ENCODE peak calls at places on chromosomes 2 and 18, in nine cellular contexts. B is Peyer's patch; P is uterus; Z is neural progenitor cell; M is heart left ventricle; D is psoas muscle; K is bronchial epithelial cell; T is CD8-positive, alpha-beta T cell; O is spleen. C is an unnamed sample.

GRCh38 chr2:223027442-223027841 is 24.5 kb upstream of the KCNE4 start:
- DNase-seq in P (no peak), D (no peak), K (peak), T (no peak), B (no peak), Z (no peak), O (no peak), M (no peak), C (no peak)

GRCh38 chr2:230885467-230886130 is 20.9 kb downstream of the ITM2C start:
- DNase-seq in O (peak), D (no peak), P (no peak), K (no peak), M (no peak), Z (peak), B (no peak), T (no peak), C (no peak)

GRCh38 chr2:105877945-105878344 is 133.2 kb downstream of the NCK2 start:
- DNase-seq in P (no peak), Z (no peak), T (no peak), K (no peak), M (no peak), D (no peak), B (no peak), O (no peak), C (no peak)

GRCh38 chr2:173657996-173658717 is 303.5 kb downstream of the CDCA7 start:
- DNase-seq in P (peak), M (no peak), T (no peak), Z (no peak), O (no peak), D (no peak), B (no peak), K (peak), C (no peak)

GRCh38 chr2:202609381-202610145 is 25.2 kb upstream of the FAM117B start:
- DNase-seq in P (no peak), K (peak), Z (no peak), D (no peak), B (no peak), O (no peak), M (no peak), T (no peak), C (peak)

GRCh38 chr2:44118257-44118656 is 50.4 kb upstream of the PPM1B start:
- DNase-seq in K (no peak), M (no peak), B (no peak), O (no peak), P (no peak), Z (no peak), T (no peak), D (no peak), C (no peak)

GRCh38 chr2:233746475-233747282 is 13.4 kb upstream of the UGT1A1 start:
- DNase-seq in Z (no peak), K (no peak), T (no peak), O (no peak), P (no peak), M (no peak), B (no peak), D (no peak), C (no peak)

GRCh38 chr2:196607073-196607472 is 32.4 kb upstream of the CCDC150 start:
- DNase-seq in B (no peak), T (no peak), P (no peak), O (no peak), M (no peak), D (no peak), K (no peak), Z (no peak), C (no peak)

GRCh38 chr18:43422483-43422882 is 145.2 kb upstream of the SYT4 start:
- DNase-seq in D (no peak), T (no peak), P (no peak), Z (peak), M (no peak), B (no peak), O (no peak), K (peak), C (no peak)

DNA sequence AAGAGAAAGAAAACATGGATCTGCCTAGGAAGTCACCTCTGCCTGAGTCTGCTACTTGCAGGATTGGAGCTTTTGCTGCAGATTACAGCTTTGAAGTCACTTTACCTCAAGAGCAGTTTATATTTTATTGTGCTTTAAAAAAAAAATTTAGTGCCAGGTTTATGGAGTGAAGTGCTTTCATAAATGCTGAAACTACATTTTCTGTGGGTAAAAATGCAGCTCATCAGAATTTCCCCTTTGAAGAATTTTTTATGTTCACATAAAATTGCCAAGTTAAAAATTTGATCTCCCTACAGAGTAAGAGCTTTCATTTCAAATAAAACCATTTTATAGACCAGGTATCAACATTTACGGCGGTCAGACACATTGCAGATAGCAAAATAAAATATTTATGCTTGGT is 25.2 kb downstream of the BCL2L11 start:
- DNase-seq in B (no peak), P (no peak), D (no peak), T (no peak), M (no peak), O (no peak), K (no peak), Z (no peak), C (no peak)
- TF ChIP-seq CTCF in B (no peak), P (no peak), D (no peak), T (no peak), M (no peak), O (no peak), K (no peak), Z (no peak), C (no peak)

GRCh38 chr2:119681868-119682220 is 2.8 kb downstream of the TMEM177 start:
- DNase-seq in D (no peak), O (no peak), K (no peak), Z (no peak), P (no peak), M (no peak), T (no peak), B (no peak), C (no peak)

GRCh38 chr2:119683074-119683716 is 4.2 kb downstream of the TMEM177 start:
- DNase-seq in P (no peak), B (no peak), O (peak), T (no peak), M (no peak), Z (no peak), K (no peak), D (no peak), C (no peak)

GRCh38 chr2:119682578-119682977 is 3.6 kb downstream of the TMEM177 start:
- DNase-seq in D (no peak), P (no peak), K (no peak), T (no peak), B (no peak), Z (no peak), M (no peak), O (peak), C (no peak)

GRCh38 chr2:119684553-119684952 is 5.6 kb downstream of the TMEM177 start:
- DNase-seq in P (no peak), M (no peak), B (peak), Z (no peak), T (no peak), O (no peak), D (no peak), K (no peak), C (no peak)

DNA sequence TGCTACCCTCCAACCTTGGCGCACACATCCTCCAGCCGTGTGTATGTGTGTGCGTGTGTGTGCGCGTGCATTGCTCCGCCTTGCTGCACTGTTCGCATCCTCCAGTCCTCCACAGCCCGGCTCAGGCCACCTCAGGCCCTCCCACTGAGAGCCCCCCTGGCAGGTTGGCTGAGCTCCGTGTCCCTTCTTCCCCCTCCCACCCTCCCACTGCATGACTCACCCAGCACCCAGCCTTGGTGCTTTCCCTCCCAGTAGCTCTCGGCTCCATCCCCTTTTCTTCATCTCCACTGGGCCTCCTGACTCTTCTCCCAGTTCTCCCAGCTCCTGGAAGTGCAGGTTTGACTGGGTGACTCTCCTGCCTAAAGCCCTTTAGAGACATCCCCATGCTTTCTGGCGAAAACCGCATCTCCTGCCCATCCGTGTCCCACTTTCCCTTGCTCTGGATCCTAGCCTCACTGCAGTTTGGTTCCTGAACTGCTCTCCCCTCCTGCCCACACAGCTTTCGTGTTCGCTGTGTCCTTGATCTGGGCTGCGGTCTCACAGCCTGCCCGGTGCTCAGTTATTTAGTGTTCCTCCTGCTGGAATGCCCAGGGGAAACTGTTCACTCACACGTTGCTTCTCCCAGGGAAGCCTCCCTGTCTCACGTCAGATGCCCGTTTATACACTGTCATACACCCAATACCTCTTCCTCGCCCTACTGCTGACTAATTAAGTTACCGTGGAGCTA is 4.9 kb downstream of the TMEM177 start:
- DNase-seq in B (no peak), O (peak), D (no peak), P (peak), K (no peak), Z (no peak), T (no peak), M (no peak), C (no peak)
- H3K4me3 ChIP-seq in B (no peak), O (no peak), D (no peak), P (no peak), K (no peak), Z (no peak), T (no peak), M (no peak), C (no peak)

GRCh38 chr2:128233790-128234395 is 84.8 kb downstream of the HS6ST1 start:
- DNase-seq in M (no peak), Z (no peak), O (no peak), B (no peak), D (peak), P (no peak), K (no peak), T (no peak), C (no peak)
- TF ChIP-seq CTCF in M (no peak), Z (no peak), O (no peak), B (no peak), D (no peak), P (no peak), K (no peak), T (peak), C (no peak)

GRCh38 chr2:17543848-17544645 is 3.6 kb downstream of the VSNL1 start:
- DNase-seq in T (no peak), O (no peak), B (no peak), M (no peak), P (no peak), D (no peak), K (peak), Z (peak), C (no peak)
- H3K4me3 ChIP-seq in T (no peak), O (no peak), B (no peak), M (no peak), P (no peak), D (no peak), K (no peak), Z (peak), C (no peak)

GRCh38 chr18:70166668-70167067 is 38.8 kb downstream of the RTTN start:
- DNase-seq in O (no peak), P (no peak), Z (no peak), B (no peak), K (no peak), D (no peak), M (no peak), T (no peak), C (no peak)

GRCh38 chr18:70175216-70175615 is 30.3 kb downstream of the RTTN start:
- DNase-seq in B (no peak), P (no peak), O (no peak), Z (no peak), M (no peak), K (no peak), T (no peak), D (no peak), C (no peak)

GRCh38 chr18:70169747-70170146 is 35.7 kb downstream of the RTTN start:
- DNase-seq in T (no peak), O (no peak), K (no peak), Z (no peak), M (no peak), B (no peak), D (no peak), P (no peak), C (no peak)

GRCh38 chr18:70176537-70176936 is 28.9 kb downstream of the RTTN start:
- DNase-seq in P (no peak), T (no peak), M (no peak), K (no peak), B (no peak), D (no peak), O (no peak), Z (no peak), C (no peak)

DNA sequence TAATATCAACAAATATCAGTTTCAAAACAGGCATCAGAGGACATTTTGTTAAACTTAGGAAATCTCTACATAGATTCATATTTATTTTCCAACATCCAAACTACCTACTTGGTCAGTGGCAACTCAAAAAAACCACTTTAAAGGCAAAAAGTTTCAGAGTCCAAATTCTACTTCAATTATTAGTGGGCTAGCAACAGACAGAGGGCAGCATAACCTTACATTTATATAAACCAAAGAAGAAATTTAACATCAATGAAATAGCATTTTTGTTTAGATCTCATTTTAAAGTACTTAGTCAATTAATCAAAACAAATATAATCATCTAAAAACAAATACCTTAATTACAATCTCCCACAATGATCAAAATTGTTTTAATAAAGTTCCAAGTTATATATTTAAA is 33.3 kb downstream of the RTTN start:
- DNase-seq in Z (no peak), B (no peak), P (no peak), M (no peak), O (no peak), T (no peak), D (no peak), K (peak), C (no peak)
- TF ChIP-seq CTCF in Z (peak), B (no peak), P (no peak), M (no peak), O (no peak), T (no peak), D (peak), K (no peak), C (peak)

DNA sequence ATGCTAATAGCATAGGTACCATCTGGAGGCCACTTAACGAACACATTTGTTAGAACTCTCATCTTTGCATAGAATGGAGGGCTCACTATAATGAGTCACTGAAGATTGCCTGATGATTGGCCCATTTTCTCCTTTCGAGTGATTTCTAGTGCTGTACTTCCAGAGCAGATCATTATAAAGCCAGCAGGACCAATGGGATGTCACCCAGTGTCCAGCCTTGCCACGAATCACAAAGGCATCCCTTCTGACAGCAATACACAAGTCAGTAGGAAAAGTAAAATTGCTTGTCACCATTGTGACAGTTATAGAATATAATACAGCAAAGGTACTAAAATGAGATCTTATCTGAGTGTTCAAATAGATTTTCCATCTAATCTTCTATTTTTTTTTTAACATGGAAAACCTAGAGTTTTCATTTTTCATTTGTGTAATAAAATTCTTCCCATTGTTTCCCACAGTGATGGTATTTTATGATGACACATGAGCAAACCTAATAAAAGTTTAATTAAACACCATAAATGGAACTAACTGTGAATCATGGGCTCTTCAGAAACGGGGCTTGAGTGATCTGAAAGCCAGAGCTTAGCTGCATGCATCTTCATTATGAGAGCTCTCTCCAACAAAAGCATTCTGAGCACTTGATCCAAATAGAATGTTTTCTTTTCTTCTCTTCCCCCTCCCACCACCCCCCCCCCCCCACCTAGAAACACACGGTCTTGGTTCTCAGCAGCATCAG is 82.0 kb upstream of the REV1 start:
- DNase-seq in B (no peak), T (no peak), D (no peak), Z (peak), K (no peak), P (no peak), M (no peak), O (no peak), C (no peak)
- H3K4me3 ChIP-seq in B (no peak), T (no peak), D (no peak), Z (no peak), K (no peak), P (no peak), M (no peak), O (no peak), C (no peak)

GRCh38 chr2:18559941-18560796 is at the start of gene RDH14:
- DNase-seq in T (peak), O (peak), P (peak), M (peak), D (peak), K (peak), B (peak), Z (peak), C (peak)
- TF ChIP-seq CTCF in T (no peak), O (no peak), P (no peak), M (no peak), D (no peak), K (no peak), B (no peak), Z (peak), C (no peak)

GRCh38 chr2:9310390-9310789 is 103.8 kb downstream of the ASAP2 start:
- DNase-seq in P (peak), K (peak), D (peak), B (peak), M (peak), Z (no peak), O (no peak), T (no peak), C (no peak)
- H3K4me3 ChIP-seq in P (no peak), K (no peak), D (no peak), B (no peak), M (no peak), Z (no peak), O (no peak), T (no peak), C (no peak)